ENCODE peak calls at places on chromosome 22, in five cellular contexts. E, T, P, W and A are unnamed samples.

GRCh38 chr22:45893516-45893915 is 83.4 kb downstream of the WNT7B start:
- DNase-seq in E (no peak), T (no peak), P (no peak), W (peak; percentile 78), A (no peak)

GRCh38 chr22:37817705-37818311 is 5.4 kb upstream of the GALR3 start:
- DNase-seq in E (peak; percentile 86), T (peak; percentile 89), P (peak; percentile 84), W (peak; percentile 69), A (peak; percentile 85)

GRCh38 chr22:23522642-23523251 is 57.3 kb downstream of the IGLL1 start:
- DNase-seq in E (peak; percentile 34), T (no peak), P (peak; percentile 60), W (no peak), A (no peak)

GRCh38 chr22:23394525-23395326 is 185.4 kb downstream of the IGLL1 start:
- DNase-seq in E (no peak), T (no peak), P (no peak), W (no peak), A (no peak)

GRCh38 chr22:31295413-31295812 is 3.1 kb upstream of the PIK3IP1 start:
- DNase-seq in E (no peak), T (no peak), P (no peak), W (no peak), A (no peak)

GRCh38 chr22:31193092-31193491 is 19.0 kb upstream of the LIMK2 start:
- DNase-seq in E (no peak), T (no peak), P (peak; percentile 75), W (no peak), A (no peak)

GRCh38 chr22:27880778-27881394 is 38.2 kb downstream of the PITPNB start:
- DNase-seq in E (peak; percentile 39), T (no peak), P (peak; percentile 28), W (peak; percentile 59), A (no peak)

GRCh38 chr22:45334528-45334927 is 24.8 kb downstream of the FAM118A start:
- DNase-seq in E (no peak), T (no peak), P (no peak), W (no peak), A (no peak)

GRCh38 chr22:46262449-46263207 is 515 bp downstream of the PKDREJ start:
- DNase-seq in E (peak; percentile 67), T (peak; percentile 65), P (peak; percentile 73), W (peak; percentile 24), A (no peak)

GRCh38 chr22:28094831-28095230 is 175.8 kb upstream of the PITPNB start:
- DNase-seq in E (no peak), T (no peak), P (no peak), W (no peak), A (no peak)

GRCh38 chr22:46373838-46374662 is 38.5 kb downstream of the TRMU start:
- DNase-seq in E (no peak), T (no peak), P (peak; percentile 55), W (peak; percentile 48), A (no peak)

GRCh38 chr22:45550416-45550815 is 47.7 kb downstream of the FBLN1 start:
- DNase-seq in E (no peak), T (no peak), P (no peak), W (no peak), A (no peak)

GRCh38 chr22:37636186-37636948 is 3.1 kb upstream of the SH3BP1 start:
- DNase-seq in E (no peak), T (peak; percentile 31), P (no peak), W (peak; percentile 86), A (no peak)

GRCh38 chr22:43992331-43992821 is 31.7 kb upstream of the PARVB start:
- DNase-seq in E (no peak), T (no peak), P (no peak), W (peak; percentile 59), A (no peak)

GRCh38 chr22:28771195-28771791 is 1.2 kb upstream of the CCDC117 start:
- DNase-seq in E (no peak), T (peak; percentile 84), P (no peak), W (no peak), A (no peak)

GRCh38 chr22:47995718-47996117 is 1233.3 kb downstream of the TBC1D22A start:
- DNase-seq in E (no peak), T (no peak), P (no peak), W (no peak), A (no peak)

GRCh38 chr22:43126506-43127165 is 16.1 kb downstream of the BIK start:
- DNase-seq in E (no peak), T (peak; percentile 57), P (no peak), W (peak; percentile 80), A (no peak)

GRCh38 chr22:29315286-29316195 is at the start of gene RASL10A:
- DNase-seq in E (no peak), T (no peak), P (no peak), W (no peak), A (no peak)

GRCh38 chr22:45310331-45311032 is 748 bp downstream of the FAM118A start:
- DNase-seq in E (no peak), T (no peak), P (peak; percentile 18), W (no peak), A (no peak)

GRCh38 chr22:27670701-27671412 is 130.7 kb downstream of the MN1 start:
- DNase-seq in E (peak; percentile 82), T (peak; percentile 50), P (peak; percentile 13), W (no peak), A (no peak)

GRCh38 chr22:29184886-29185575 is 20.7 kb upstream of the EMID1 start:
- DNase-seq in E (no peak), T (no peak), P (no peak), W (no peak), A (no peak)

GRCh38 chr22:29183971-29184595 is 21.6 kb upstream of the EMID1 start:
- DNase-seq in E (no peak), T (no peak), P (no peak), W (no peak), A (no peak)

GRCh38 chr22:38745676-38746460 is 9.9 kb downstream of the SUN2 start:
- DNase-seq in E (no peak), T (no peak), P (no peak), W (no peak), A (no peak)

GRCh38 chr22:45612451-45612901 is 59.2 kb upstream of the ATXN10 start:
- DNase-seq in E (peak; percentile 45), T (no peak), P (no peak), W (peak; percentile 84), A (no peak)

GRCh38 chr22:26463688-26464087 is 19.9 kb downstream of the HPS4 start:
- DNase-seq in E (no peak), T (no peak), P (no peak), W (no peak), A (no peak)

GRCh38 chr22:41284465-41284864 is 1.5 kb downstream of the RANGAP1 start:
- DNase-seq in E (no peak), T (no peak), P (no peak), W (no peak), A (no peak)
- H3K27ac ChIP-seq in E (no peak overlapping the region), T (no peak overlapping the region), P (no peak overlapping the region), W (peak overlapping the region; percentile 96), A (no peak overlapping the region)

GRCh38 chr22:49647346-49648026 is 180.2 kb downstream of the BRD1 start:
- DNase-seq in E (no peak), T (no peak), P (no peak), W (no peak), A (no peak)
- TF ChIP-seq CTCF in E (no peak), T (no peak), P (no peak), W (no peak), A (no peak)

GRCh38 chr22:32850591-32851517 is 49.3 kb downstream of the TIMP3 start:
- DNase-seq in E (peak; percentile 82), T (peak; percentile 43), P (peak; percentile 93), W (no peak), A (peak; percentile 91)

GRCh38 chr22:32854351-32854804 is 52.9 kb downstream of the TIMP3 start:
- DNase-seq in E (no peak), T (no peak), P (peak; percentile 62), W (peak; percentile 81), A (no peak)

GRCh38 chr22:32852346-32853251 is 51.1 kb downstream of the TIMP3 start:
- DNase-seq in E (peak; percentile 70), T (no peak), P (peak; percentile 86), W (no peak), A (peak; percentile 89)

GRCh38 chr22:32855023-32855756 is 53.7 kb downstream of the TIMP3 start:
- DNase-seq in E (no peak), T (no peak), P (peak; percentile 57), W (no peak), A (no peak)

GRCh38 chr22:32853662-32854061 is 52.2 kb downstream of the TIMP3 start:
- DNase-seq in E (no peak), T (no peak), P (no peak), W (no peak), A (no peak)
- H3K27ac ChIP-seq in E (peak overlapping the region; percentile 83), T (no peak overlapping the region), P (peak overlapping the region; percentile 95), W (no peak overlapping the region), A (peak overlapping the region; percentile 96)

GRCh38 chr22:21865041-21865440 is 2.4 kb downstream of the MAPK1 start:
- DNase-seq in E (peak; percentile 32), T (peak; percentile 35), P (peak; percentile 25), W (peak; percentile 85), A (no peak)

GRCh38 chr22:21862386-21863242 is 4.8 kb downstream of the MAPK1 start:
- DNase-seq in E (no peak), T (no peak), P (no peak), W (no peak), A (no peak)

GRCh38 chr22:21866821-21867527 is 471 bp downstream of the MAPK1 start:
- DNase-seq in E (peak; percentile 23), T (peak; percentile 29), P (peak; percentile 39), W (no peak), A (no peak)

GRCh38 chr22:21868651-21869050 is 1.2 kb upstream of the MAPK1 start:
- DNase-seq in E (no peak), T (no peak), P (no peak), W (no peak), A (no peak)

GRCh38 chr22:21867528-21868266 is at the start of gene MAPK1:
- DNase-seq in E (peak; percentile 96), T (peak; percentile 93), P (peak; percentile 92), W (peak; percentile 72), A (peak; percentile 94)
- TF ChIP-seq CTCF in E (peak; percentile 29), T (no peak), P (peak; percentile 10), W (no peak), A (peak; percentile 15)

GRCh38 chr22:49795521-49795920 is 32.2 kb downstream of the BRD1 start:
- DNase-seq in E (no peak), T (no peak), P (no peak), W (no peak), A (no peak)

GRCh38 chr22:49792107-49792506 is 35.6 kb downstream of the BRD1 start:
- DNase-seq in E (no peak), T (no peak), P (no peak), W (no peak), A (no peak)

GRCh38 chr22:49791682-49792081 is 36.0 kb downstream of the BRD1 start:
- DNase-seq in E (no peak), T (no peak), P (no peak), W (no peak), A (no peak)

GRCh38 chr22:49793296-49793695 is 34.4 kb downstream of the BRD1 start:
- DNase-seq in E (no peak), T (no peak), P (no peak), W (peak; percentile 23), A (no peak)

DNA sequence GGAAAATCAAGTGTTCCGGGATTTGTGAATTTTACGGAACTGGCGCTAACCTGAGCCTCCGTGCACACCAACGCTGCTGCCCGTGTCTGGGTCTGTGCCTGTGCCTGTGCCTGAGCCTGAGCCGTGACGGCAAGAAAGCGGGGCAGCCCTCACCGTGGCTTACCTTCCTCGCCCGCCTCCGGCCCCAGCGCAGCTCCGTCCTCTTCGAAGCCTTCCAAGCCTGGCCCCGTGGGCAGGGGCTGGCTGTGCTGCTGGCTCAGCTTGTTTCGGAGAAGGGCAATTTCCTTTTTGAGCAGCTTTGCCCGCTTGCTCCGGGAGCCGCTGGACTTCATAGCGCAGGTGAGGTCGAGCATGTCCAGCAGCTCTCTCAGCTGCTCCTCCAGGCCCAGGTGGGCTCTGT is 33.8 kb downstream of the BRD1 start:
- DNase-seq in E (no peak), T (no peak), P (no peak), W (no peak), A (no peak)
- H3K27ac ChIP-seq in E (no peak overlapping the region), T (no peak overlapping the region), P (no peak overlapping the region), W (no peak overlapping the region), A (no peak overlapping the region)